ENCODE peak calls at places on chromosome 1, in five cellular contexts. One of them, this sample, is unnamed.

GRCh38 chr1:97204468-97204867 is 482.9 kb downstream of the PTBP2 start:
- DNase-seq in H1: no peak
- DNase-seq in neuronal stem cell: no peak
- DNase-seq in IMR-90: peak; percentile 75
- DNase-seq in H9: no peak
- DNase-seq in this sample: no peak

GRCh38 chr1:146034976-146035469 is 13.5 kb upstream of the HJV start:
- DNase-seq in neuronal stem cell: peak; percentile 23
- DNase-seq in H9: no peak
- DNase-seq in IMR-90: no peak
- DNase-seq in H1: no peak
- DNase-seq in this sample: peak; percentile 71

GRCh38 chr1:236395780-236396664 is 1.9 kb downstream of the EDARADD start:
- DNase-seq in H9: peak; percentile 45
- DNase-seq in H1: no peak
- DNase-seq in neuronal stem cell: peak; percentile 26
- DNase-seq in IMR-90: no peak
- DNase-seq in this sample: peak; percentile 16

GRCh38 chr1:170580636-170581035 is 48.7 kb downstream of the GORAB start:
- DNase-seq in neuronal stem cell: no peak
- DNase-seq in H9: no peak
- DNase-seq in H1: no peak
- DNase-seq in IMR-90: no peak
- DNase-seq in this sample: no peak

GRCh38 chr1:85465099-85465790 is at the start of gene DDAH1:
- DNase-seq in neuronal stem cell: no peak
- DNase-seq in H1: peak; percentile 9
- DNase-seq in IMR-90: peak; percentile 65
- DNase-seq in H9: peak; percentile 74
- DNase-seq in this sample: peak; percentile 70

GRCh38 chr1:32816676-32817158 is 441 bp downstream of the YARS1 start:
- DNase-seq in IMR-90: peak; percentile 34
- DNase-seq in neuronal stem cell: no peak
- DNase-seq in H1: no peak
- DNase-seq in H9: no peak
- DNase-seq in this sample: peak; percentile 60

GRCh38 chr1:97906567-97907228 is 14.1 kb downstream of the DPYD start:
- DNase-seq in H9: no peak
- DNase-seq in H1: no peak
- DNase-seq in neuronal stem cell: no peak
- DNase-seq in IMR-90: peak; percentile 90
- DNase-seq in this sample: peak; percentile 65

GRCh38 chr1:184051485-184052193 is at the start of gene TSEN15:
- DNase-seq in IMR-90: peak; percentile 86
- DNase-seq in neuronal stem cell: no peak
- DNase-seq in H1: no peak
- DNase-seq in H9: peak; percentile 71
- DNase-seq in this sample: peak; percentile 90

GRCh38 chr1:156767879-156768608 is 709 bp downstream of the PRCC start:
- DNase-seq in IMR-90: no peak
- DNase-seq in H1: no peak
- DNase-seq in neuronal stem cell: peak; percentile 49
- DNase-seq in H9: peak; percentile 45
- DNase-seq in this sample: peak; percentile 58

GRCh38 chr1:37930246-37931142 is 16.4 kb downstream of the INPP5B start:
- DNase-seq in H1: no peak
- DNase-seq in H9: no peak
- DNase-seq in neuronal stem cell: no peak
- DNase-seq in IMR-90: peak; percentile 13
- DNase-seq in this sample: no peak

GRCh38 chr1:145878724-145879123 is 6.9 kb downstream of the ANKRD35 start:
- DNase-seq in IMR-90: peak; percentile 47
- DNase-seq in neuronal stem cell: no peak
- DNase-seq in H1: no peak
- DNase-seq in H9: no peak
- DNase-seq in this sample: no peak

GRCh38 chr1:39671433-39671792 is 494 bp downstream of the NT5C1A start:
- DNase-seq in IMR-90: no peak
- DNase-seq in neuronal stem cell: no peak
- DNase-seq in H9: peak; percentile 35
- DNase-seq in H1: no peak
- DNase-seq in this sample: no peak

GRCh38 chr1:157399984-157400382 is 152.3 kb downstream of the FCRL5 start:
- DNase-seq in H9: no peak
- DNase-seq in neuronal stem cell: no peak
- DNase-seq in IMR-90: no peak
- DNase-seq in H1: no peak
- DNase-seq in this sample: peak; percentile 94

GRCh38 chr1:29260531-29260930 is 24.2 kb downstream of the PTPRU start:
- DNase-seq in neuronal stem cell: no peak
- DNase-seq in H1: no peak
- DNase-seq in H9: peak; percentile 63
- DNase-seq in IMR-90: no peak
- DNase-seq in this sample: peak; percentile 53

GRCh38 chr1:181327796-181328195 is 155.5 kb upstream of the CACNA1E start:
- DNase-seq in H9: no peak
- DNase-seq in neuronal stem cell: no peak
- DNase-seq in IMR-90: no peak
- DNase-seq in H1: no peak
- DNase-seq in this sample: no peak

GRCh38 chr1:26280333-26281042 is 602 bp downstream of the SH3BGRL3 start:
- DNase-seq in IMR-90: peak; percentile 48
- DNase-seq in neuronal stem cell: no peak
- DNase-seq in H1: no peak
- DNase-seq in H9: no peak
- DNase-seq in this sample: peak; percentile 45

GRCh38 chr1:156368889-156369684 is at the start of gene RHBG:
- DNase-seq in IMR-90: peak; percentile 2
- DNase-seq in neuronal stem cell: no peak
- DNase-seq in H1: no peak
- DNase-seq in H9: peak; percentile 84
- DNase-seq in this sample: peak; percentile 81

GRCh38 chr1:162405800-162406199 is 6.1 kb downstream of the SH2D1B start:
- DNase-seq in H1: no peak
- DNase-seq in IMR-90: no peak
- DNase-seq in neuronal stem cell: no peak
- DNase-seq in H9: no peak
- DNase-seq in this sample: no peak

GRCh38 chr1:170698711-170699275 is 34.9 kb downstream of the PRRX1 start:
- DNase-seq in neuronal stem cell: peak; percentile 6
- DNase-seq in H1: no peak
- DNase-seq in IMR-90: peak; percentile 57
- DNase-seq in H9: no peak
- DNase-seq in this sample: peak; percentile 4

GRCh38 chr1:225828706-225829344 is 18.9 kb downstream of the EPHX1 start:
- DNase-seq in H9: no peak
- DNase-seq in IMR-90: no peak
- DNase-seq in H1: no peak
- DNase-seq in neuronal stem cell: no peak
- DNase-seq in this sample: no peak
- H3K4ac ChIP-seq in H9: no peak overlapping the region
- H3K4ac ChIP-seq in IMR-90: no peak overlapping the region
- H3K4ac ChIP-seq in H1: no peak overlapping the region
- H3K4ac ChIP-seq in neuronal stem cell: no peak overlapping the region
- H3K4ac ChIP-seq in this sample: no peak overlapping the region

GRCh38 chr1:58754056-58754613 is 29.7 kb downstream of the JUN start:
- DNase-seq in H9: no peak
- DNase-seq in H1: no peak
- DNase-seq in neuronal stem cell: no peak
- DNase-seq in IMR-90: no peak
- DNase-seq in this sample: no peak
- H3K4ac ChIP-seq in H9: no peak overlapping the region
- H3K4ac ChIP-seq in H1: no peak overlapping the region
- H3K4ac ChIP-seq in neuronal stem cell: no peak overlapping the region
- H3K4ac ChIP-seq in IMR-90: peak overlapping the region; percentile 97
- H3K4ac ChIP-seq in this sample: no peak overlapping the region

GRCh38 chr1:67429011-67429527 is 1.1 kb downstream of the SERBP1 start:
- DNase-seq in H1: no peak
- DNase-seq in H9: no peak
- DNase-seq in neuronal stem cell: no peak
- DNase-seq in IMR-90: no peak
- DNase-seq in this sample: no peak

GRCh38 chr1:67431156-67431765 is 1.1 kb upstream of the SERBP1 start:
- DNase-seq in H1: no peak
- DNase-seq in H9: no peak
- DNase-seq in IMR-90: no peak
- DNase-seq in neuronal stem cell: no peak
- DNase-seq in this sample: no peak

GRCh38 chr1:67429528-67430357 is 459 bp downstream of the SERBP1 start:
- DNase-seq in IMR-90: no peak
- DNase-seq in H9: no peak
- DNase-seq in neuronal stem cell: no peak
- DNase-seq in H1: no peak
- DNase-seq in this sample: peak; percentile 40

GRCh38 chr1:67431869-67432578 is 1.8 kb upstream of the SERBP1 start:
- DNase-seq in H9: no peak
- DNase-seq in H1: no peak
- DNase-seq in neuronal stem cell: no peak
- DNase-seq in IMR-90: no peak
- DNase-seq in this sample: no peak

DNA sequence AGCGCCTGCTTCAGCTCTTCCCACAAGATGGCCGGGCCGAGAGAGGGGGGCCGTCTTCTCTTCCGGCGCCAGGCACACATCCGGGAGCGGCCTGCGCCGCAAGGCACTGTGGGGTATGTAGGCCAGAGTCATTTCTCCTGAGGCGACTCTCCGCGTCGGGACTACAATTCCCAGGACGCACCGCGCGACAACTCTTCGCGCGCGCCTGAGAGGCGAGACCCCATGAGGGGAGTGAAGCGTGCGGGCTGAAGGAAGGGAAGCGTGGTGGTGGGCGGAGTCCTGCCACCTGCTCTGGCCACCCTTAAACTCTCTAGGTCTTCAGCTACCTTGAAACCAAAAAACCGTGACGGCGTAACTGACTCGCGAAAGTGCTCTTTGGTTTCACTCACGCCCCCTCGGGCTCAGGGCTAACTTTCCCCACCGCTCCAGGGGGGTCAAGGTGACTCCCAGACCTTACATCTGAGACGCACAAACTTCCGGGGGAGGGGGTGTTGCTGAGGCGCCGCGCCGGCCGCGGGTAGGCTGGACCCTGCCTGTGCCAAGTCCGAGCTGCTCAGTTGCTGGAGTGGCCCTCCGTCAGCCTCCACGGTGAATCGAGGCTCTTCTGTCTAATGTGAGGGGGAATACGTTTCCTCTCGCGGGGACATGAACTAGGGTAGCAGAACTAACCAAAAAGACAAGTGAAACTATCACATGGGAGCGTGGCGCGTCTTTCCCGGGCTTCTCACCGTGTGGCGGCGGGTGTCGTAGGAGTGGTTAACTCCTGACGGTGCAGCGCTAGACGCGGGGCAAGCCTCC is at the start of gene SERBP1:
- DNase-seq in neuronal stem cell: peak; percentile 96
- DNase-seq in IMR-90: peak; percentile 96
- DNase-seq in H1: peak; percentile 95
- DNase-seq in H9: peak; percentile 98
- DNase-seq in this sample: peak; percentile 99
- H3K4ac ChIP-seq in neuronal stem cell: peak within 1 kb of the TSS; percentile 38
- H3K4ac ChIP-seq in IMR-90: peak within 1 kb of the TSS; percentile 84
- H3K4ac ChIP-seq in H1: peak within 1 kb of the TSS; percentile 96
- H3K4ac ChIP-seq in H9: peak within 1 kb of the TSS; percentile 18
- H3K4ac ChIP-seq in this sample: peak within 1 kb of the TSS; percentile 27

DNA sequence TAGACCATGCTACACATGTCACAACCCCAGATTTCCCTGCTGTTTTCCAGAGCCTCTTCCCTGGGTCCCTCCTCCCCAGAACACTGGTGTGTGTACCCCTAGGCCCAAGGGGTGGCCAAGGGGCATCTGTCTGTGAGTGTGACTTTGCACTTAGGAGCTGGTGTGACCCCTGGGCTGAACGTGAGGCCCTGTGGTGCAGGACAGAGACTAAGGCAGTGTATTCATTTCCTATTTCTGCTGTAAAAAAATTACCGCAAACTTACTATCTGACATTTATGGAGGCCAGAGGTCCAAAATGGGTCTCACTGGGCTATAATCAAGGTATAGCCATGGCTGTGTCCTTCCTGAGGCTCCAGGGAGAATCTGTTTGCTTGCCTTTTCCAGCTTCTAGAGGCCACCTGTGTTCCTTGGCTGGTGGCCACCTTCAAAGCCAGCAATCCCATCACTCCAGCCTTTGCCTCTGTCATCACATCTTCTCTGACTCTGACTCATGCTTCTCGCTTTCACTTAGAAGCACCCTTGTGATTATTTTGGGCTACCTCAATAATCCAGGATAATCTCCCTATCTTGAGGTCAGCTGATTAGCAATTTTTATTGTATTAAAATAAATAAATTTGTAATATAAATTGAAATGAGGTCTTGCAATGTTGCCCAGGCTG is 24.0 kb upstream of the ELOA start:
- DNase-seq in neuronal stem cell: no peak
- DNase-seq in IMR-90: peak; percentile 85
- DNase-seq in H9: no peak
- DNase-seq in H1: no peak
- DNase-seq in this sample: no peak
- H3K4ac ChIP-seq in neuronal stem cell: no peak overlapping the region
- H3K4ac ChIP-seq in IMR-90: no peak overlapping the region
- H3K4ac ChIP-seq in H9: no peak overlapping the region
- H3K4ac ChIP-seq in H1: no peak overlapping the region
- H3K4ac ChIP-seq in this sample: no peak overlapping the region

DNA sequence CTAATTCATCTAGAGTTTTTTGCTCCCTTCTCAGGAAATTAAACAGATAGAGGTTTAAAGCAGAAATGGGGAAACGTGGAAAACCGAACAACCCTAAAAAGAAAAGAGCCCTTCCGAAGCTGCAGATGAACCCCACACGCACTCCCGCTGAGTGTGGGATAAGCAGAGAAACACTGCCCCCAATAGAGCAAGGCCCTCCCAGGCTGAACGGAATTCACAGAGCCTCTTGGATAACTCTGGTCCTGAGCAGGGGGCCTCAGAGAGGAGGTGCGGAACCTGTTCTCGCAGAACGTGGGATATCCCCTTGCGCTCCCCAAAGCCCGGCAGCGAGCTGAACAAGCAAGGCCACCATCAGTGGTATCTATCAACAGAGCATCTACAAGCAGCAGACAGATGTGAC is 44.9 kb downstream of the SSBP3 start:
- DNase-seq in H9: no peak
- DNase-seq in IMR-90: no peak
- DNase-seq in neuronal stem cell: no peak
- DNase-seq in H1: no peak
- DNase-seq in this sample: peak; percentile 60
- H3K4ac ChIP-seq in H9: no peak overlapping the region
- H3K4ac ChIP-seq in IMR-90: no peak overlapping the region
- H3K4ac ChIP-seq in neuronal stem cell: no peak overlapping the region
- H3K4ac ChIP-seq in H1: no peak overlapping the region
- H3K4ac ChIP-seq in this sample: no peak overlapping the region

This sample was measured in mesendoderm.